ENCODE peak calls at places on chromosomes 5 and 9, in seven cellular contexts. L is cardiac muscle cell, M is iris pigment epithelial cell, Z is psoas muscle, F is dorsolateral prefrontal cortex, T is suprapubic skin, I is fibroblast of mammary gland. K is an unnamed sample.
A peak's percentile ranks its signal among the peaks of the same experiment; 100 is the strongest.

GRCh38 chr9:32348289-32348688 is 36.2 kb upstream of the ACO1 start:
- DNase-seq in L (peak; percentile 71), M (no peak), Z (no peak), F (no peak), T (no peak), I (peak; percentile 23), K (no peak)

GRCh38 chr5:172403191-172403794 is 51.0 kb downstream of the SH3PXD2B start:
- DNase-seq in L (peak; percentile 96), M (peak; percentile 57), Z (peak; percentile 74), F (peak; percentile 83), T (no peak), I (peak; percentile 84), K (peak; percentile 26)

GRCh38 chr5:41193462-41194166 is 19.7 kb downstream of the C6 start:
- DNase-seq in L (peak; percentile 100), M (peak; percentile 65), Z (peak; percentile 97), F (peak; percentile 15), T (peak; percentile 97), I (peak; percentile 99), K (peak; percentile 10)

GRCh38 chr5:22887566-22887965 is 34.4 kb upstream of the CDH12 start:
- DNase-seq in L (no peak), M (no peak), Z (no peak), F (no peak), T (no peak), I (no peak), K (no peak)

GRCh38 chr5:117065161-117065560 is 490.5 kb upstream of the SEMA6A start:
- DNase-seq in L (no peak), M (no peak), Z (no peak), F (no peak), T (no peak), I (no peak), K (no peak)

GRCh38 chr9:20872340-20872977 is 159.0 kb downstream of the HACD4 start:
- DNase-seq in L (peak; percentile 87), M (peak; percentile 93), Z (no peak), F (no peak), T (no peak), I (peak; percentile 84), K (peak; percentile 79)

GRCh38 chr9:114153761-114154596 is 1.4 kb upstream of the COL27A1 start:
- DNase-seq in L (peak; percentile 42), M (no peak), Z (no peak), F (no peak), T (no peak), I (no peak), K (peak; percentile 38)

GRCh38 chr5:134246771-134247329 is 21.0 kb upstream of the PPP2CA start:
- DNase-seq in L (no peak), M (no peak), Z (peak; percentile 29), F (no peak), T (no peak), I (no peak), K (peak; percentile 25)

GRCh38 chr9:38347946-38348345 is 44.6 kb upstream of the ALDH1B1 start:
- DNase-seq in L (no peak), M (no peak), Z (no peak), F (no peak), T (no peak), I (no peak), K (no peak)

GRCh38 chr5:9483779-9484178 is 62.1 kb downstream of the SEMA5A start:
- DNase-seq in L (no peak), M (peak; percentile 18), Z (no peak), F (no peak), T (no peak), I (no peak), K (peak; percentile 9)

GRCh38 chr9:133306242-133307194 is 29.5 kb downstream of the SURF6 start:
- DNase-seq in L (no peak), M (no peak), Z (no peak), F (no peak), T (no peak), I (no peak), K (no peak)

GRCh38 chr9:2291980-2292704 is 277.0 kb downstream of the SMARCA2 start:
- DNase-seq in L (peak; percentile 50), M (peak; percentile 31), Z (peak; percentile 52), F (no peak), T (no peak), I (peak; percentile 44), K (peak; percentile 54)

GRCh38 chr9:133992780-133993634 is 883 bp upstream of the VAV2 start:
- DNase-seq in L (peak; percentile 92), M (peak; percentile 89), Z (peak; percentile 88), F (peak; percentile 50), T (peak; percentile 95), I (peak; percentile 94), K (peak; percentile 95)

GRCh38 chr5:95922798-95923197 is 38.9 kb downstream of the ELL2 start:
- DNase-seq in L (no peak), M (no peak), Z (no peak), F (no peak), T (no peak), I (no peak), K (no peak)

GRCh38 chr9:4371108-4371507 is 71.2 kb upstream of the GLIS3 start:
- DNase-seq in L (peak; percentile 80), M (peak; percentile 92), Z (no peak), F (no peak), T (no peak), I (peak; percentile 98), K (peak; percentile 99)

GRCh38 chr9:97419315-97419867 is 7.5 kb downstream of the TDRD7 start:
- DNase-seq in L (peak; percentile 53), M (peak; percentile 67), Z (no peak), F (no peak), T (no peak), I (peak; percentile 87), K (peak; percentile 76)

GRCh38 chr9:93247099-93247865 is 63.3 kb downstream of the WNK2 start:
- DNase-seq in L (no peak), M (no peak), Z (peak; percentile 7), F (no peak), T (no peak), I (no peak), K (no peak)

GRCh38 chr9:93071464-93071863 is 13.0 kb downstream of the SUSD3 start:
- DNase-seq in L (peak; percentile 55), M (peak; percentile 28), Z (no peak), F (no peak), T (no peak), I (peak; percentile 72), K (peak; percentile 55)

GRCh38 chr5:135219868-135220267 is 179.2 kb downstream of the MACROH2A1 start:
- DNase-seq in L (no peak), M (no peak), Z (no peak), F (no peak), T (peak; percentile 32), I (no peak), K (no peak)

GRCh38 chr5:143588933-143589662 is 185.6 kb upstream of the NR3C1 start:
- DNase-seq in L (no peak), M (no peak), Z (no peak), F (no peak), T (no peak), I (no peak), K (no peak)

GRCh38 chr9:19998153-19998552 is 209.3 kb upstream of the SLC24A2 start:
- DNase-seq in L (peak; percentile 41), M (peak; percentile 45), Z (no peak), F (no peak), T (no peak), I (peak; percentile 54), K (peak; percentile 28)

GRCh38 chr9:77743381-77743780 is 95.3 kb upstream of the GNA14 start:
- DNase-seq in L (peak; percentile 28), M (peak; percentile 77), Z (no peak), F (no peak), T (no peak), I (peak; percentile 31), K (peak; percentile 63)

GRCh38 chr5:65121880-65122436 is 353.2 kb downstream of the CWC27 start:
- DNase-seq in L (peak; percentile 74), M (peak; percentile 91), Z (no peak), F (no peak), T (no peak), I (peak; percentile 100), K (peak; percentile 93)

GRCh38 chr5:68214472-68215207 is 916 bp upstream of the PIK3R1 start:
- DNase-seq in L (peak; percentile 30), M (peak; percentile 17), Z (no peak), F (no peak), T (no peak), I (no peak), K (peak; percentile 51)

GRCh38 chr9:86706391-86706790 is 240.9 kb downstream of the GAS1 start:
- DNase-seq in L (peak; percentile 61), M (peak; percentile 35), Z (no peak), F (no peak), T (no peak), I (peak; percentile 61), K (peak; percentile 24)